ENCODE peak calls at places on chromosomes 6 and 20, in ten cellular contexts. Z is cardiac muscle cell; C is CD4-positive, alpha-beta memory T cell; X is Peyer's patch; E is lung; M is mesendoderm; J is effector memory CD4-positive, alpha-beta T cell; K is left lung; O is pancreas; V is heart right ventricle. P is an unnamed sample. For H3K4me1, the result is how much of the 10 kb centered on the place peaks cover.

GRCh38 chr6:126937426-126937825 is 181.0 kb upstream of the RSPO3 start:
- DNase-seq in Z (no peak), C (no peak), X (no peak), E (no peak), M (no peak), J (no peak), K (no peak), O (no peak), V (no peak), P (no peak)

GRCh38 chr6:139855741-139856206 is 481.3 kb upstream of the CITED2 start:
- DNase-seq in Z (no peak), C (no peak), X (no peak), E (no peak), M (no peak), J (no peak), K (no peak), O (no peak), V (no peak), P (no peak)

GRCh38 chr6:108961985-108962384 is 113.8 kb downstream of the ARMC2 start:
- DNase-seq in Z (no peak), C (no peak), X (no peak), E (no peak), M (no peak), J (no peak), K (no peak), O (no peak), V (no peak), P (no peak)

GRCh38 chr6:83511901-83512681 is at the start of gene PRSS35:
- DNase-seq in Z (peak), C (no peak), X (peak), E (no peak), M (peak), J (no peak), K (peak), O (peak), V (peak), P (peak)

GRCh38 chr6:161137839-161138544 is 135.9 kb downstream of the AGPAT4 start:
- DNase-seq in Z (no peak), C (no peak), X (no peak), E (no peak), M (no peak), J (no peak), K (no peak), O (no peak), V (no peak), P (no peak)

GRCh38 chr6:109834595-109835437 is 143.3 kb upstream of the GPR6 start:
- DNase-seq in Z (no peak), C (no peak), X (no peak), E (no peak), M (no peak), J (no peak), K (no peak), O (no peak), V (no peak), P (no peak)

GRCh38 chr6:98044168-98044567 is 761.2 kb upstream of the MMS22L start:
- DNase-seq in Z (no peak), C (no peak), X (no peak), E (no peak), M (no peak), J (no peak), K (no peak), O (no peak), V (no peak), P (no peak)

GRCh38 chr6:112235956-112236355 is 18.4 kb downstream of the LAMA4 start:
- DNase-seq in Z (no peak), C (no peak), X (no peak), E (no peak), M (no peak), J (no peak), K (no peak), O (no peak), V (no peak), P (no peak)

GRCh38 chr20:50536333-50536732 is 26.1 kb downstream of the PTPN1 start:
- DNase-seq in Z (no peak), C (no peak), X (no peak), E (peak), M (no peak), J (no peak), K (peak), O (no peak), V (no peak), P (no peak)

GRCh38 chr6:53647437-53648094 is 18.0 kb downstream of the KLHL31 start:
- DNase-seq in Z (no peak), C (peak), X (peak), E (no peak), M (no peak), J (peak), K (no peak), O (no peak), V (no peak), P (no peak)

GRCh38 chr6:130600880-130601341 is 226.3 kb upstream of the SMLR1 start:
- DNase-seq in Z (no peak), C (no peak), X (no peak), E (no peak), M (peak), J (no peak), K (no peak), O (no peak), V (no peak), P (no peak)

GRCh38 chr20:59087829-59088433 is 45.3 kb upstream of the PRELID3B start:
- DNase-seq in Z (peak), C (peak), X (peak), E (peak), M (peak), J (peak), K (peak), O (peak), V (peak), P (peak)

GRCh38 chr6:69789573-69789972 is 7.2 kb downstream of the LMBRD1 start:
- DNase-seq in Z (no peak), C (no peak), X (no peak), E (no peak), M (no peak), J (no peak), K (no peak), O (no peak), V (no peak), P (no peak)

GRCh38 chr6:4941782-4942672 is 61.8 kb downstream of the RPP40 start:
- DNase-seq in Z (no peak), C (peak), X (no peak), E (peak), M (peak), J (no peak), K (peak), O (peak), V (no peak), P (no peak)

GRCh38 chr20:4322499-4322898 is 307.1 kb upstream of the RNF24 start:
- DNase-seq in Z (no peak), C (no peak), X (no peak), E (no peak), M (no peak), J (no peak), K (no peak), O (no peak), V (no peak), P (no peak)

GRCh38 chr6:106360410-106360988 is at the start of gene CRYBG1:
- DNase-seq in Z (peak), C (peak), X (peak), E (peak), M (peak), J (peak), K (peak), O (peak), V (peak), P (peak)

GRCh38 chr6:12265795-12266194 is 24.4 kb upstream of the EDN1 start:
- DNase-seq in Z (no peak), C (no peak), X (no peak), E (no peak), M (no peak), J (no peak), K (no peak), O (no peak), V (no peak), P (no peak)

GRCh38 chr6:743320-744096 is 50.6 kb upstream of the EXOC2 start:
- DNase-seq in Z (no peak), C (no peak), X (no peak), E (no peak), M (no peak), J (no peak), K (no peak), O (no peak), V (no peak), P (no peak)

GRCh38 chr20:43209831-43210230 is 20.1 kb upstream of the PTPRT start:
- DNase-seq in Z (no peak), C (no peak), X (no peak), E (no peak), M (no peak), J (no peak), K (no peak), O (no peak), V (no peak), P (no peak)

GRCh38 chr6:79494841-79495240 is 42.4 kb downstream of the LCA5 start:
- DNase-seq in Z (peak), C (no peak), X (no peak), E (no peak), M (peak), J (no peak), K (no peak), O (no peak), V (no peak), P (no peak)

GRCh38 chr20:53133628-53134027 is 161.5 kb downstream of the TSHZ2 start:
- DNase-seq in Z (no peak), C (no peak), X (no peak), E (no peak), M (no peak), J (no peak), K (no peak), O (no peak), V (no peak), P (no peak)

GRCh38 chr20:44911264-44911921 is 1.5 kb downstream of the PABPC1L start:
- DNase-seq in Z (peak), C (peak), X (peak), E (peak), M (peak), J (peak), K (peak), O (peak), V (no peak), P (no peak)

GRCh38 chr20:40636486-40636885 is 52.5 kb downstream of the MAFB start:
- DNase-seq in Z (no peak), C (no peak), X (no peak), E (no peak), M (no peak), J (no peak), K (no peak), O (no peak), V (no peak), P (no peak)

GRCh38 chr6:31922942-31923341 is 4.6 kb upstream of the C2 start:
- DNase-seq in Z (no peak), C (peak), X (no peak), E (no peak), M (peak), J (no peak), K (no peak), O (no peak), V (no peak), P (no peak)

GRCh38 chr6:134424795-134425163 is 106.9 kb upstream of the SGK1 start:
- DNase-seq in Z (no peak), C (no peak), X (no peak), E (no peak), M (no peak), J (no peak), K (no peak), O (no peak), V (no peak), P (no peak)

GRCh38 chr6:118739976-118740771 is 88.8 kb upstream of the CEP85L start:
- DNase-seq in Z (no peak), C (no peak), X (no peak), E (no peak), M (no peak), J (no peak), K (no peak), O (no peak), V (no peak), P (no peak)

GRCh38 chr6:147509900-147510299 is 1.4 kb downstream of the SAMD5 start:
- DNase-seq in Z (no peak), C (no peak), X (peak), E (no peak), M (peak), J (no peak), K (no peak), O (no peak), V (no peak), P (no peak)

GRCh38 chr6:11754625-11755289 is 23.8 kb downstream of the ADTRP start:
- DNase-seq in Z (no peak), C (no peak), X (no peak), E (no peak), M (no peak), J (no peak), K (no peak), O (no peak), V (no peak), P (no peak)

GRCh38 chr20:31430568-31431095 is 9.8 kb upstream of the DEFB123 start:
- DNase-seq in Z (no peak), C (no peak), X (no peak), E (no peak), M (no peak), J (no peak), K (no peak), O (no peak), V (no peak), P (no peak)

DNA sequence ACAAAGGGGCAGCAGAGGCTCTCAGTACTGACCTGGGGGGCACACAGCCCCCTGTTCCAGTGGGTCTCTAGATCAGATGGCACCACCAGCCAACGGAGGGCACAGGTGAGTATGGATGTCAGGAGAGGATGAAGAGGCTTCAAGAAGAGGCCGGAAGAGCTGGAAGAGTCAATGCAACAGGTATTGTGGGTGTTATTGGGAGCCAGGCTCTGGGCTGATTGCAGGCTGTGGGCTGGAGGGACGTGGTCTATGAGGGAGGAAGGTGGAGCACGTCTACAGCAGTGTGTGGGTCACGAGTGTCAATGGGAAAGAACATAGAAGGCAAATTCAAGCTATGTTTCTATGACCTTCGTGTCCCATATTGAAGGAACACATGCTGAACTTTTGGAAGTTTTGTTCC is 18.8 kb upstream of the TAGAP start:
- DNase-seq in Z (no peak), C (no peak), X (no peak), E (no peak), M (no peak), J (no peak), K (no peak), O (no peak), V (no peak), P (no peak)
- H3K4me1 ChIP-seq in Z (under half), C (half or more), X (under half), E (under half), M (under half), J (under half), K (under half), O (under half), V (under half), P (under half)

GRCh38 chr20:57664476-57664875 is 44.2 kb upstream of the ZBP1 start:
- DNase-seq in Z (no peak), C (no peak), X (no peak), E (no peak), M (no peak), J (no peak), K (peak), O (no peak), V (no peak), P (peak)
- H3K4me1 ChIP-seq in Z (under half), C (under half), X (under half), E (under half), M (under half), J (under half), K (under half), O (under half), V (under half), P (under half)

GRCh38 chr6:56789342-56789741 is 146.7 kb upstream of the DST start:
- DNase-seq in Z (no peak), C (no peak), X (no peak), E (no peak), M (no peak), J (no peak), K (no peak), O (no peak), V (no peak), P (no peak)
- H3K4me1 ChIP-seq in Z (under half), C (under half), X (under half), E (under half), M (under half), J (under half), K (under half), O (under half), V (half or more), P (half or more)

GRCh38 chr20:57558614-57559285 is 2.2 kb upstream of the PCK1 start:
- DNase-seq in Z (no peak), C (no peak), X (peak), E (no peak), M (no peak), J (no peak), K (no peak), O (no peak), V (no peak), P (no peak)

GRCh38 chr20:57557926-57558613 is 2.8 kb upstream of the PCK1 start:
- DNase-seq in Z (no peak), C (no peak), X (no peak), E (no peak), M (no peak), J (no peak), K (no peak), O (no peak), V (no peak), P (no peak)

GRCh38 chr20:57559658-57560553 is 1.0 kb upstream of the PCK1 start:
- DNase-seq in Z (no peak), C (no peak), X (no peak), E (no peak), M (no peak), J (no peak), K (no peak), O (no peak), V (no peak), P (no peak)

GRCh38 chr20:57560554-57561355 is at the start of gene PCK1:
- DNase-seq in Z (no peak), C (no peak), X (peak), E (no peak), M (no peak), J (no peak), K (no peak), O (peak), V (peak), P (peak)

DNA sequence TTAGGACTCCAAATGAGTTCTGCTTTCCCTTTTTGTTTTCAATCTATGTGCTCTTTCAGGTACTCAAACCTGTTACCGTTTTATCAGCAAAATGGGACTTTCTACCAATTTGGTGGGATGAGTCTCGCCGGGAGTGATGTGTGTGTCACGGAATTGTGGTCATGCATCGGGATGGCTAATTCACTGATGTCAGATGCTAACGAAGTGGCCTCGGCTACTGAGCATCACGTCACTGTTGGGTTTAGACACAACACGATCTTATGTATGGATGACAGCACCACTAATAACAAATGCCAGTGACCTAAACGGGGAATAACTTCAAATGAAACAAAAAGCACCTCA is 1.7 kb upstream of the PCK1 start:
- DNase-seq in Z (no peak), C (no peak), X (no peak), E (no peak), M (no peak), J (no peak), K (no peak), O (no peak), V (no peak), P (no peak)
- H3K4me1 ChIP-seq in Z (under half), C (under half), X (under half), E (under half), M (under half), J (under half), K (under half), O (under half), V (under half), P (under half)

GRCh38 chr6:35365599-35366596 is 23.5 kb downstream of the PPARD start:
- DNase-seq in Z (no peak), C (no peak), X (no peak), E (no peak), M (no peak), J (no peak), K (no peak), O (no peak), V (no peak), P (no peak)
- H3K4me1 ChIP-seq in Z (under half), C (half or more), X (under half), E (under half), M (under half), J (under half), K (under half), O (under half), V (half or more), P (half or more)

GRCh38 chr20:48283470-48284110 is 498.3 kb upstream of the SULF2 start:
- DNase-seq in Z (no peak), C (no peak), X (peak), E (peak), M (no peak), J (no peak), K (peak), O (peak), V (peak), P (no peak)
- H3K4me1 ChIP-seq in Z (under half), C (under half), X (under half), E (under half), M (under half), J (under half), K (under half), O (under half), V (half or more), P (under half)